ENCODE peak calls at places on chromosomes 12 and 14, in eight cellular contexts. L, B, F, D, I, Y, S and Z are unnamed samples.

GRCh38 chr14:26873556-26873955 is 275.7 kb upstream of the NOVA1 start:
- DNase-seq in L (no peak), F (no peak), B (no peak), S (no peak), D (no peak), I (no peak), Y (no peak), Z (no peak)

GRCh38 chr12:14410177-14410576 is 44.7 kb downstream of the ATF7IP start:
- DNase-seq in I (no peak), L (no peak), S (no peak), B (no peak), D (no peak), Y (no peak), F (no peak), Z (no peak)

GRCh38 chr14:101194356-101195308 is 291.1 kb upstream of the RTL1 start:
- DNase-seq in L (peak; percentile 25), F (no peak), S (peak; percentile 35), B (no peak), D (peak; percentile 54), I (no peak), Y (no peak), Z (no peak)

GRCh38 chr14:54472291-54472690 is 16.5 kb downstream of the GMFB start:
- DNase-seq in S (no peak), Y (no peak), B (no peak), L (no peak), D (no peak), F (no peak), I (no peak), Z (no peak)

GRCh38 chr14:56213288-56213687 is 95.1 kb downstream of the PELI2 start:
- DNase-seq in I (no peak), F (no peak), D (no peak), L (no peak), B (no peak), Y (no peak), S (no peak), Z (no peak)

GRCh38 chr12:122001379-122002209 is 20.1 kb upstream of the BCL7A start:
- DNase-seq in F (no peak), B (no peak), S (no peak), I (no peak), L (no peak), Y (no peak), D (no peak), Z (no peak)

GRCh38 chr12:52055781-52056711 is 4.8 kb downstream of the NR4A1 start:
- DNase-seq in F (no peak), B (no peak), D (no peak), S (no peak), Y (peak; percentile 56), L (peak; percentile 68), I (no peak), Z (no peak)

GRCh38 chr12:32069071-32069470 is 37.6 kb upstream of the BICD1 start:
- DNase-seq in L (no peak), D (no peak), F (peak; percentile 18), Y (no peak), S (no peak), I (no peak), B (no peak), Z (no peak)

GRCh38 chr12:82474798-82475184 is 116.5 kb downstream of the METTL25 start:
- DNase-seq in I (no peak), B (no peak), Y (peak; percentile 4), F (peak; percentile 46), L (no peak), D (no peak), S (no peak), Z (no peak)

GRCh38 chr12:76043377-76043776 is 11.8 kb upstream of the PHLDA1 start:
- DNase-seq in D (no peak), I (no peak), Y (no peak), S (no peak), L (no peak), B (no peak), F (no peak), Z (no peak)

GRCh38 chr14:102419716-102420115 is 57.0 kb downstream of the TECPR2 start:
- DNase-seq in L (no peak), B (no peak), D (peak; percentile 25), F (no peak), I (no peak), S (no peak), Y (no peak), Z (no peak)

GRCh38 chr14:67435603-67436002 is 23.6 kb upstream of the PLEK2 start:
- DNase-seq in B (no peak), F (no peak), S (no peak), D (no peak), Y (no peak), L (no peak), I (no peak), Z (no peak)

GRCh38 chr12:40829738-40830144 is 137.5 kb downstream of the CNTN1 start:
- DNase-seq in S (no peak), D (no peak), I (no peak), B (no peak), F (peak; percentile 0), Y (no peak), L (no peak), Z (no peak)
- TF ChIP-seq CTCF in S (no peak), D (no peak), I (no peak), B (no peak), F (no peak), Y (no peak), L (no peak), Z (no peak)

GRCh38 chr12:118103231-118103600 is 595 bp downstream of the VSIG10 start:
- DNase-seq in Y (peak; percentile 7), D (no peak), B (no peak), L (peak; percentile 57), F (peak; percentile 30), I (peak; percentile 45), S (no peak), Z (peak; percentile 49)

GRCh38 chr12:118101051-118101450 is 2.8 kb downstream of the VSIG10 start:
- DNase-seq in Y (no peak), L (no peak), F (no peak), S (no peak), I (no peak), B (no peak), D (no peak), Z (no peak)

GRCh38 chr12:118102609-118103008 is 1.2 kb downstream of the VSIG10 start:
- DNase-seq in D (no peak), F (no peak), L (no peak), I (no peak), B (no peak), Y (no peak), S (no peak), Z (no peak)

GRCh38 chr12:118102070-118102469 is 1.7 kb downstream of the VSIG10 start:
- DNase-seq in Y (peak; percentile 8), I (peak; percentile 28), D (no peak), L (no peak), F (no peak), S (peak; percentile 52), B (no peak), Z (no peak)

DNA sequence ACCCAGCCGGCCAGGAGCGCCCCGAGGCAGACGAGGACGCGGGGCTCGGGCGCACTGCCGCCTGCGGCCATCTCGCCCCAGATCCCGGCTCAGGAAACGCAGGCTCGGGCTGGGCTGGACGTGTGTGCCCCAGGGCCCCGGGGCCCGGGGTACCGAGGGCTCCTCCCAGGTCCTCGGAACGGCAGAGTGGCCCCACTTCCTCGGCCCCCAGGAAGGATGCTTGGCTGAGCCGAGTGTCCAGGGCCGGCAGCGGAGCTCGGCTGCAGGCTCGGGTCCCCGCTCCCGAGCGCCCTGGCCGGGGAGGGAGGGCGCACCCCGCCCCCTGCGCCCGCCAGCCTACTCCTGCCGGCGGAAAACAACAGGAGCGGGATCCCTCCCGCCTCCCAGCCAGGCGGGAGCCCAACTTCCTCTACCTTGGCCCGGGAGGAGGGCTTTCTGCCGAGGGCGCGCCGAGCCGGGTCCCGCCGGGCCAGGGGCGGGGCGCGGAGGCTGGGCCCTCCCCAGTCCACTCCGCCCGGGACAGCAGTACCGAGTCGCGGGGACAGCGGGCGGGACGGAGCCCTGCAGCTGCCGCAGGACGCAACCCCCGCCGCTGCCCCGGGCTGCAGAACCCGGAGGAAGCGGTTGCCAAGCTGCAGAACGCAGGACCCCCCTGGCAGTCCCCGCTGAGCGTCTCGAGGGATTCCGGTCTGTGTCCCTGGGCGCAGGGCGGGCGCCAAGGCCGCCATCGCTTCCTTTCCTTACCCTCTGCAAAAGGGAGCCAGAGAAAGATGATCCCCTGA is at the start of gene VSIG10:
- DNase-seq in B (no peak), L (peak; percentile 80), F (peak; percentile 65), I (peak; percentile 87), D (peak; percentile 91), S (peak; percentile 60), Y (peak; percentile 53), Z (peak; percentile 77)
- TF ChIP-seq CTCF in B (no peak), L (no peak), F (no peak), I (no peak), D (no peak), S (no peak), Y (no peak), Z (no peak)

GRCh38 chr14:79587875-79588274 is 623.4 kb downstream of the DIO2 start:
- DNase-seq in F (no peak), S (no peak), B (no peak), Y (no peak), D (no peak), L (no peak), I (no peak), Z (no peak)

GRCh38 chr14:79585845-79586244 is 625.5 kb downstream of the DIO2 start:
- DNase-seq in F (peak; percentile 51), D (no peak), S (no peak), I (no peak), L (no peak), B (no peak), Y (peak; percentile 55), Z (no peak)

GRCh38 chr14:79584679-79585078 is 626.6 kb downstream of the DIO2 start:
- DNase-seq in D (no peak), F (peak; percentile 94), B (no peak), L (no peak), S (no peak), I (peak; percentile 1), Y (peak; percentile 98), Z (no peak)

GRCh38 chr14:79586401-79586800 is 624.9 kb downstream of the DIO2 start:
- DNase-seq in B (no peak), D (peak; percentile 76), Y (no peak), F (no peak), I (peak; percentile 26), S (no peak), L (no peak), Z (no peak)

DNA sequence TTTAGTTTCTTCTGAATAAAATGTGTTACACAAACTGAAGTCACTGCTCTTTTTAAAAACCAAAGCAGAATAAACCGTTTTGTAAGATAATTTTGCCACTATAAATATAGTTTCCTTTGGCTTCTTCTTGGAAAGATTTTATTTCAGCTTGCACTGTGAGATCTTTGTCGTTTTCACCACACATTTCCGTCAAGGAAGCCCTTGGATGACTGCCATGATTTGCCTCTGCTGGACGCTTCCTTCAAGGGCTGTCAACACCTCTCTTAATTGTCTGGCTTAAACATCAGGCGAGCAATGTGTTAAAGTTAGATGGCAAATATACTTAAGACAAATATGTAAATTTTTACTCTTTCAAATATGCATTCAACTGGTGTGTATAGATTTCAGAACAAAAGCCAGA is 624.1 kb downstream of the DIO2 start:
- DNase-seq in Y (no peak), L (no peak), F (peak; percentile 68), D (no peak), S (no peak), I (peak; percentile 9), B (no peak), Z (no peak)
- TF ChIP-seq CTCF in Y (no peak), L (no peak), F (no peak), D (no peak), S (no peak), I (no peak), B (no peak), Z (no peak)

DNA sequence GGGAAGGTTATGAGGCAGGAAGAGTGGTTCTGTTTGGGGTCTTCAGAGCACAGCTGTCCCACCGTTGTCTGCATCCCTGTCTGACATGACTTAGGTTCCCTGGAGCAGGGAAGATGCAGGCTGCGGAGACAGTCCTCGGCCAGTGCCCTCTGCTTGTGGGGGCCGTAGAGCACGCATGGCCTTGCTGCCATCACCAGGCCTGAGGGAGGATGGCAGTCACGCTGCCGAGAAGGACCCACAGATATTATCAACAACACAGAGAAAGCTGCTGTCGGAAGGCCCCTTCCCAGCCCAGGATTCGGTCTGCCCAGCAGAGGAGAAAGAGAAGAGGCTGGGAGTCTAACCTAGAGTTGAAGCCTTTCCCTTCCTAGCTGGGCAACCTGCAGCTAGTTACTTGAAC is 35.0 kb downstream of the ERH start:
- DNase-seq in D (no peak), Y (peak; percentile 33), B (no peak), F (peak; percentile 32), I (no peak), S (no peak), L (peak; percentile 48), Z (no peak)
- TF ChIP-seq CTCF in D (peak; percentile 20), Y (peak; percentile 61), B (no peak), F (peak; percentile 65), I (no peak), S (peak; percentile 43), L (peak; percentile 16), Z (no peak)